ENCODE peak calls at places on chromosomes 4 and X, in seven cellular contexts. H is central memory CD4-positive, alpha-beta T cell; W is HTR-8/SVneo; D is iPS-NIHi11; M is aorta; Q is EL; A is adrenal gland. K is an unnamed sample.

GRCh38 chrX:124289443-124289842 is 43.0 kb upstream of the TEX13D start:
- DNase-seq in M (no peak), H (no peak), A (no peak), Q (no peak), D (peak), W (no peak), K (no peak)

GRCh38 chrX:23884427-23885024 is 23.2 kb downstream of the APOO start:
- DNase-seq in A (no peak), Q (peak), D (no peak), M (no peak), W (peak), H (no peak), K (no peak)

GRCh38 chrX:132031867-132032266 is 8.8 kb downstream of the STK26 start:
- DNase-seq in D (no peak), Q (no peak), M (no peak), H (no peak), W (no peak), A (no peak), K (no peak)

GRCh38 chr4:41360911-41361830 is 104.4 kb downstream of the UCHL1 start:
- DNase-seq in D (peak), Q (peak), H (no peak), M (peak), W (no peak), A (peak), K (peak)

GRCh38 chrX:142804085-142804484 is 221.6 kb upstream of the SPANXN4 start:
- DNase-seq in Q (no peak), A (no peak), D (peak), M (no peak), W (no peak), H (no peak), K (no peak)

GRCh38 chr4:178789279-178789678 is 1347.0 kb upstream of the AGA start:
- DNase-seq in W (no peak), A (no peak), H (no peak), Q (no peak), M (no peak), D (no peak), K (no peak)

GRCh38 chr4:118221193-118221800 is 131.5 kb downstream of the PRSS12 start:
- DNase-seq in H (no peak), D (no peak), M (no peak), Q (no peak), A (no peak), W (no peak), K (no peak)

GRCh38 chr4:98638661-98639060 is 19.8 kb downstream of the TSPAN5 start:
- DNase-seq in M (no peak), D (no peak), W (no peak), H (no peak), A (no peak), Q (no peak), K (no peak)

GRCh38 chr4:168630445-168631187 is 133.8 kb downstream of the PALLD start:
- DNase-seq in H (no peak), M (no peak), D (no peak), W (no peak), A (no peak), Q (peak), K (no peak)

GRCh38 chr4:96293806-96294205 is 453.9 kb downstream of the PDHA2 start:
- DNase-seq in A (no peak), H (no peak), W (no peak), Q (no peak), D (no peak), M (no peak), K (no peak)

GRCh38 chrX:13690836-13691235 is 1.9 kb downstream of the RAB9A start:
- DNase-seq in Q (no peak), D (no peak), M (no peak), W (no peak), H (peak), A (no peak), K (no peak)

K was measured in WTC11.